ENCODE peak calls at places on chromosomes 7 and 10, in ten cellular contexts. G, D, N, J, I, F, Q, B, X and W are unnamed samples.

GRCh38 chr10:113907166-113907565 is 52.7 kb downstream of the NHLRC2 start:
- DNase-seq in N (no peak), D (no peak), F (no peak), I (no peak), X (no peak), G (peak), J (no peak), B (no peak), Q (no peak), W (no peak)

GRCh38 chr7:83410989-83411591 is 237.8 kb downstream of the SEMA3E start:
- DNase-seq in I (peak), F (peak), J (no peak), B (no peak), Q (peak), G (peak), D (no peak), N (no peak), X (peak), W (no peak)

GRCh38 chr7:526474-527034 is 6.9 kb upstream of the PDGFA start:
- DNase-seq in X (no peak), Q (no peak), D (no peak), F (peak), B (no peak), G (no peak), I (no peak), N (no peak), J (no peak), W (no peak)

GRCh38 chr10:48603421-48604038 is 1.3 kb downstream of the ARHGAP22 start:
- DNase-seq in D (no peak), X (no peak), N (no peak), F (no peak), J (no peak), B (no peak), Q (no peak), G (no peak), I (no peak), W (no peak)

GRCh38 chr7:157299613-157300405 is 37.0 kb upstream of the DNAJB6 start:
- DNase-seq in F (no peak), I (no peak), D (no peak), N (no peak), Q (no peak), B (peak), J (no peak), G (no peak), X (no peak), W (no peak)

GRCh38 chr7:142717453-142717852 is 31.8 kb upstream of the PRSS1 start:
- DNase-seq in X (no peak), J (no peak), N (no peak), G (no peak), Q (no peak), F (no peak), B (peak), D (no peak), I (no peak), W (no peak)

GRCh38 chr7:1193593-1194424 is 33.8 kb upstream of the ZFAND2A start:
- DNase-seq in F (peak), I (peak), B (no peak), G (no peak), Q (peak), X (no peak), N (no peak), D (no peak), J (no peak), W (no peak)

GRCh38 chr7:157189405-157189804 is 50.7 kb downstream of the UBE3C start:
- DNase-seq in X (no peak), F (peak), Q (no peak), D (no peak), J (no peak), I (no peak), B (no peak), G (no peak), N (no peak), W (no peak)

GRCh38 chr10:109891105-109891504 is 32.2 kb downstream of the XPNPEP1 start:
- DNase-seq in Q (no peak), X (no peak), G (no peak), I (peak), B (no peak), J (no peak), F (no peak), D (no peak), N (no peak), W (no peak)

GRCh38 chr10:109892087-109892486 is 31.2 kb downstream of the XPNPEP1 start:
- DNase-seq in G (no peak), F (no peak), X (no peak), D (peak), Q (no peak), I (peak), B (no peak), J (no peak), N (no peak), W (no peak)

GRCh38 chr10:109893371-109893770 is 29.9 kb downstream of the XPNPEP1 start:
- DNase-seq in J (no peak), N (no peak), D (no peak), F (no peak), G (no peak), Q (no peak), B (no peak), I (no peak), X (no peak), W (no peak)

GRCh38 chr10:109894516-109894915 is 28.8 kb downstream of the XPNPEP1 start:
- DNase-seq in J (peak), D (peak), G (no peak), Q (no peak), I (peak), F (no peak), N (peak), B (no peak), X (peak), W (peak)

GRCh38 chr10:109892885-109893284 is 30.4 kb downstream of the XPNPEP1 start:
- DNase-seq in Q (no peak), J (no peak), F (no peak), X (no peak), I (no peak), N (peak), B (no peak), D (no peak), G (no peak), W (peak)
- H3K27ac ChIP-seq in Q (peak), J (no peak), F (no peak), X (no peak), I (no peak), N (peak), B (no peak), D (peak), G (no peak), W (peak)

GRCh38 chr7:135208417-135208793 is 2.9 kb downstream of the WDR91 start:
- DNase-seq in X (no peak), J (no peak), B (no peak), F (peak), N (no peak), Q (no peak), D (no peak), G (no peak), I (no peak), W (no peak)
- H3K27ac ChIP-seq in X (no peak), J (no peak), B (no peak), F (no peak), N (peak), Q (no peak), D (no peak), G (no peak), I (no peak), W (peak)

GRCh38 chr10:5977471-5978370 is at the start of gene IL15RA:
- DNase-seq in I (peak), F (peak), D (peak), J (peak), X (no peak), G (peak), N (peak), Q (peak), B (peak), W (peak)

GRCh38 chr10:5971886-5972285 is 5.5 kb downstream of the IL15RA start:
- DNase-seq in G (no peak), X (no peak), I (no peak), Q (no peak), B (no peak), J (peak), D (no peak), N (peak), F (no peak), W (no peak)

GRCh38 chr10:5976689-5977470 is 463 bp downstream of the IL15RA start:
- DNase-seq in Q (no peak), D (no peak), N (no peak), J (peak), G (no peak), F (peak), B (no peak), I (peak), X (no peak), W (no peak)

GRCh38 chr10:5973069-5973468 is 4.3 kb downstream of the IL15RA start:
- DNase-seq in X (no peak), B (no peak), I (no peak), N (no peak), G (no peak), F (no peak), Q (no peak), D (no peak), J (no peak), W (no peak)

GRCh38 chr10:5975641-5976473 is 1.5 kb downstream of the IL15RA start:
- DNase-seq in F (peak), B (no peak), D (peak), I (no peak), G (no peak), Q (no peak), N (peak), X (no peak), J (no peak), W (no peak)
- H3K27ac ChIP-seq in F (no peak), B (peak), D (peak), I (no peak), G (no peak), Q (no peak), N (peak), X (no peak), J (peak), W (peak)

GRCh38 chr10:131895116-131895515 is 5.7 kb upstream of the PPP2R2D start:
- DNase-seq in J (no peak), D (no peak), F (no peak), X (no peak), N (no peak), G (no peak), B (no peak), Q (no peak), I (no peak), W (no peak)

GRCh38 chr10:131891929-131892816 is 8.6 kb upstream of the PPP2R2D start:
- DNase-seq in I (no peak), X (no peak), J (no peak), N (no peak), G (no peak), B (no peak), D (no peak), Q (no peak), F (no peak), W (no peak)

GRCh38 chr10:131891196-131891928 is 9.4 kb upstream of the PPP2R2D start:
- DNase-seq in G (no peak), D (no peak), I (peak), J (no peak), Q (peak), N (no peak), F (peak), B (no peak), X (no peak), W (no peak)

GRCh38 chr10:131890276-131891195 is 10.3 kb upstream of the PPP2R2D start:
- DNase-seq in G (no peak), F (no peak), I (no peak), B (no peak), N (no peak), J (no peak), D (no peak), X (no peak), Q (peak), W (no peak)

GRCh38 chr10:131892817-131893675 is 7.8 kb upstream of the PPP2R2D start:
- DNase-seq in J (no peak), B (no peak), Q (no peak), G (no peak), N (no peak), X (no peak), F (no peak), D (no peak), I (no peak), W (no peak)
- H3K27ac ChIP-seq in J (no peak), B (no peak), Q (no peak), G (no peak), N (no peak), X (no peak), F (no peak), D (no peak), I (no peak), W (no peak)

GRCh38 chr7:135098391-135098790 is 49.5 kb upstream of the TMEM140 start:
- DNase-seq in I (no peak), B (no peak), J (no peak), N (no peak), G (peak), D (no peak), X (no peak), Q (no peak), F (peak), W (no peak)
- H3K27ac ChIP-seq in I (no peak), B (no peak), J (no peak), N (no peak), G (no peak), D (no peak), X (no peak), Q (no peak), F (no peak), W (no peak)

GRCh38 chr7:74380720-74381119 is 73.0 kb upstream of the GTF2IRD1 start:
- DNase-seq in F (peak), N (no peak), B (no peak), J (no peak), Q (no peak), D (no peak), G (no peak), X (no peak), I (no peak), W (no peak)
- H3K27ac ChIP-seq in F (no peak), N (no peak), B (no peak), J (no peak), Q (no peak), D (no peak), G (no peak), X (no peak), I (no peak), W (peak)

GRCh38 chr10:92757720-92758119 is 68.0 kb downstream of the HHEX start:
- DNase-seq in N (no peak), I (no peak), Q (peak), X (no peak), D (no peak), F (no peak), B (no peak), G (no peak), J (no peak), W (no peak)
- H3K27ac ChIP-seq in N (peak), I (no peak), Q (peak), X (no peak), D (peak), F (no peak), B (no peak), G (no peak), J (peak), W (peak)

DNA sequence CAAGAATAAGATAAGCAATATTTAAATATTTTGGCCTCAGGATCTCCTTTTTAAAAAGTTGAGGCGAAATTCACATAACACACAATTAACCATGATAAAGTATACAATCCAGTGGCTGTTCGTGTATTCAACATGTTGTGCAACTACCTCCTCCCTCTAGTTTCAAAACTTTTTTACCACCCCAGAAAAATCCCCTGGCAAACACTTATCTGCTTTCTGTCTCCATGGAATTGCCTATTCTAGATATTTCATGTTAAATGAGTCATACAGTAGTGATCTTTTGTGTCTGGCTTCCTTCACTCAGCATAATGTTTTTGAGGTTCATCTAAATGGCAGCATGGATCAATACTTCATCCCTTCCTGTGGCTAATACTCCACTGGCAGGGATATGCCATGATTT is 31.8 kb upstream of the IL15RA start:
- DNase-seq in Q (no peak), X (peak), J (no peak), B (no peak), G (peak), D (no peak), I (peak), N (no peak), F (no peak), W (no peak)
- H3K27ac ChIP-seq in Q (no peak), X (no peak), J (no peak), B (no peak), G (no peak), D (no peak), I (no peak), N (peak), F (no peak), W (no peak)

GRCh38 chr7:133479456-133480097 is 226.7 kb downstream of the EXOC4 start:
- DNase-seq in N (no peak), J (no peak), F (no peak), G (no peak), D (no peak), X (no peak), Q (peak), I (no peak), B (no peak), W (no peak)

GRCh38 chr7:133484135-133484534 is 231.3 kb downstream of the EXOC4 start:
- DNase-seq in N (no peak), X (no peak), D (no peak), G (no peak), Q (no peak), F (peak), I (peak), B (peak), J (no peak), W (no peak)

GRCh38 chr7:133481676-133482075 is 228.8 kb downstream of the EXOC4 start:
- DNase-seq in J (no peak), I (peak), Q (no peak), B (no peak), G (peak), N (no peak), F (peak), X (peak), D (no peak), W (no peak)

GRCh38 chr7:133480868-133481267 is 228.0 kb downstream of the EXOC4 start:
- DNase-seq in N (no peak), X (no peak), I (no peak), J (no peak), F (no peak), G (no peak), Q (no peak), B (no peak), D (no peak), W (no peak)

DNA sequence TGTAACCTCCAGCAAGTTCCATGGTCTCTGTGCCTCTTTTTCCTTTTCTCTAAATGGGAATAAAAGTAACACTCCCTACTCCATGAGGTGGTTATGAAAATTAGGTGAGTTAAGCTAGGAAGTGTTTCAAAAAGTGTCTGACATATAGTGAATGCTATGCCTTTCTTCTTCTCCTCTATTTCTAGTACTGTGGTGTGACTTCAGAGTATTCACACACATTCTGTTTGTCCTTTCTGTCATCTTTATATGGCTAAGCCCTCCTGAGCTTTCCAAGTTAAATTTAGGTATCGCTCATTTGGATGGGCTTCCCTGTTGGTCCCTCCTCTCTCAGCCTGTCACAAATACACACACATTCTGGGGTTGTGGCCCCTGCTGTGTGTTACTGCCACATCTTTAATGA is 229.7 kb downstream of the EXOC4 start:
- DNase-seq in F (no peak), G (no peak), N (no peak), J (no peak), B (no peak), Q (no peak), I (no peak), D (no peak), X (no peak), W (no peak)
- H3K27ac ChIP-seq in F (no peak), G (no peak), N (no peak), J (no peak), B (no peak), Q (no peak), I (no peak), D (no peak), X (no peak), W (no peak)